ENCODE peak calls at places on chromosomes 13 and 19, in seven cellular contexts. One of them, this sample, is unnamed.

GRCh38 chr13:75308222-75308621 is 173.7 kb downstream of the TBC1D4 start:
- DNase-seq in neuronal stem cell: no peak
- DNase-seq in endodermal cell: no peak
- DNase-seq in left lung: no peak
- DNase-seq in body of pancreas: no peak
- DNase-seq in upper lobe of left lung: no peak
- DNase-seq in fibroblast of lung: peak; percentile 2
- DNase-seq in this sample: no peak

GRCh38 chr19:56142087-56142787 is 1.1 kb downstream of the ZNF444 start:
- DNase-seq in neuronal stem cell: no peak
- DNase-seq in endodermal cell: no peak
- DNase-seq in left lung: no peak
- DNase-seq in body of pancreas: peak; percentile 93
- DNase-seq in upper lobe of left lung: no peak
- DNase-seq in fibroblast of lung: no peak
- DNase-seq in this sample: no peak

GRCh38 chr13:24306632-24307031 is 2.7 kb upstream of the C1QTNF9 start:
- DNase-seq in neuronal stem cell: no peak
- DNase-seq in endodermal cell: no peak
- DNase-seq in left lung: no peak
- DNase-seq in body of pancreas: no peak
- DNase-seq in upper lobe of left lung: no peak
- DNase-seq in fibroblast of lung: peak; percentile 49
- DNase-seq in this sample: no peak

GRCh38 chr13:110507678-110508381 is 53.7 kb downstream of the RAB20 start:
- DNase-seq in neuronal stem cell: no peak
- DNase-seq in endodermal cell: no peak
- DNase-seq in left lung: no peak
- DNase-seq in body of pancreas: peak; percentile 93
- DNase-seq in upper lobe of left lung: peak; percentile 80
- DNase-seq in fibroblast of lung: no peak
- DNase-seq in this sample: no peak

GRCh38 chr19:6023085-6023682 is 45.2 kb upstream of the RANBP3 start:
- DNase-seq in neuronal stem cell: no peak
- DNase-seq in endodermal cell: no peak
- DNase-seq in left lung: peak; percentile 61
- DNase-seq in body of pancreas: no peak
- DNase-seq in upper lobe of left lung: no peak
- DNase-seq in fibroblast of lung: peak; percentile 51
- DNase-seq in this sample: no peak

GRCh38 chr13:112638157-112638750 is 50.3 kb upstream of the TUBGCP3 start:
- DNase-seq in neuronal stem cell: no peak
- DNase-seq in endodermal cell: peak; percentile 64
- DNase-seq in left lung: no peak
- DNase-seq in body of pancreas: no peak
- DNase-seq in upper lobe of left lung: no peak
- DNase-seq in fibroblast of lung: no peak
- DNase-seq in this sample: no peak

GRCh38 chr19:30070198-30070969 is 128.3 kb downstream of the URI1 start:
- DNase-seq in neuronal stem cell: peak; percentile 72
- DNase-seq in endodermal cell: peak; percentile 37
- DNase-seq in left lung: no peak
- DNase-seq in body of pancreas: no peak
- DNase-seq in upper lobe of left lung: peak; percentile 51
- DNase-seq in fibroblast of lung: no peak
- DNase-seq in this sample: no peak

GRCh38 chr19:36686365-36687213 is 823 bp upstream of the ZNF567 start:
- DNase-seq in neuronal stem cell: no peak
- DNase-seq in endodermal cell: peak; percentile 52
- DNase-seq in left lung: no peak
- DNase-seq in body of pancreas: peak; percentile 28
- DNase-seq in upper lobe of left lung: no peak
- DNase-seq in fibroblast of lung: no peak
- DNase-seq in this sample: no peak

GRCh38 chr19:50858896-50859295 is 4.2 kb downstream of the KLK3 start:
- DNase-seq in neuronal stem cell: no peak
- DNase-seq in endodermal cell: peak; percentile 80
- DNase-seq in left lung: peak; percentile 54
- DNase-seq in body of pancreas: peak; percentile 46
- DNase-seq in upper lobe of left lung: no peak
- DNase-seq in fibroblast of lung: no peak
- DNase-seq in this sample: no peak

GRCh38 chr13:37648604-37649003 is 50.0 kb upstream of the POSTN start:
- DNase-seq in neuronal stem cell: no peak
- DNase-seq in endodermal cell: no peak
- DNase-seq in left lung: no peak
- DNase-seq in body of pancreas: no peak
- DNase-seq in upper lobe of left lung: no peak
- DNase-seq in fibroblast of lung: peak; percentile 86
- DNase-seq in this sample: no peak

GRCh38 chr13:107767119-107767518 is 448.2 kb downstream of the LIG4 start:
- DNase-seq in neuronal stem cell: no peak
- DNase-seq in endodermal cell: no peak
- DNase-seq in left lung: no peak
- DNase-seq in body of pancreas: no peak
- DNase-seq in upper lobe of left lung: no peak
- DNase-seq in fibroblast of lung: no peak
- DNase-seq in this sample: no peak

GRCh38 chr19:21202865-21203494 is 61.1 kb downstream of the ZNF431 start:
- DNase-seq in neuronal stem cell: peak; percentile 50
- DNase-seq in endodermal cell: peak; percentile 75
- DNase-seq in left lung: no peak
- DNase-seq in body of pancreas: peak; percentile 20
- DNase-seq in upper lobe of left lung: no peak
- DNase-seq in fibroblast of lung: peak; percentile 5
- DNase-seq in this sample: no peak

GRCh38 chr19:8085606-8086464 is 33.3 kb downstream of the CCL25 start:
- DNase-seq in neuronal stem cell: peak; percentile 41
- DNase-seq in endodermal cell: peak; percentile 49
- DNase-seq in left lung: no peak
- DNase-seq in body of pancreas: no peak
- DNase-seq in upper lobe of left lung: no peak
- DNase-seq in fibroblast of lung: no peak
- DNase-seq in this sample: no peak

GRCh38 chr13:56198350-56198749 is 942.4 kb upstream of the PRR20A start:
- DNase-seq in neuronal stem cell: no peak
- DNase-seq in endodermal cell: no peak
- DNase-seq in left lung: no peak
- DNase-seq in body of pancreas: no peak
- DNase-seq in upper lobe of left lung: no peak
- DNase-seq in fibroblast of lung: no peak
- DNase-seq in this sample: no peak

GRCh38 chr13:40316301-40316700 is 350.1 kb downstream of the FOXO1 start:
- DNase-seq in neuronal stem cell: no peak
- DNase-seq in endodermal cell: no peak
- DNase-seq in left lung: no peak
- DNase-seq in body of pancreas: no peak
- DNase-seq in upper lobe of left lung: no peak
- DNase-seq in fibroblast of lung: no peak
- DNase-seq in this sample: no peak

GRCh38 chr19:33217881-33218280 is 7.8 kb downstream of the SLC7A10 start:
- DNase-seq in neuronal stem cell: no peak
- DNase-seq in endodermal cell: no peak
- DNase-seq in left lung: peak; percentile 57
- DNase-seq in body of pancreas: no peak
- DNase-seq in upper lobe of left lung: no peak
- DNase-seq in fibroblast of lung: no peak
- DNase-seq in this sample: no peak

GRCh38 chr19:53782698-53783097 is 41.4 kb downstream of the NLRP12 start:
- DNase-seq in neuronal stem cell: no peak
- DNase-seq in endodermal cell: peak; percentile 61
- DNase-seq in left lung: no peak
- DNase-seq in body of pancreas: no peak
- DNase-seq in upper lobe of left lung: no peak
- DNase-seq in fibroblast of lung: no peak
- DNase-seq in this sample: no peak

GRCh38 chr13:78524936-78525335 is 78.4 kb downstream of the POU4F1 start:
- DNase-seq in neuronal stem cell: no peak
- DNase-seq in endodermal cell: no peak
- DNase-seq in left lung: no peak
- DNase-seq in body of pancreas: no peak
- DNase-seq in upper lobe of left lung: no peak
- DNase-seq in fibroblast of lung: no peak
- DNase-seq in this sample: no peak

DNA sequence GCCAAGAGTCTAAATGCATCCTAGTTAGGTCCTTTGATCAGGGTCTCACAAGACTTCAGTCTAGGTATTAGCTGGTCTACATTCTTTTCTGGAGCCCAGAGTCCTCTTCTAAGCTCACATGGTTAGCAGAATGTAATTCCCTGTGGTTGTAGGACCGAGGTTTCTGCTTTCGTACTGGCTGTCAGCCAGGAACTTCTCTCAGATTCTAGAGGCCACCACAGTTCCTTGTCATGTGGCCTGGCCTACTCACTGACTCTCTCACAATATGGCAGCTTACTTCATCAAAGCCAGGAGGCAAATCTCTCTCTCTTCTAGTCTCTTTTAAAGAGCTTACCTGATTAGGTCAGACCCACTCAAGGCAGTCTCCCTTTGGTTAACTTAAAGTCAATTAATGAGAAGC is 82.9 kb downstream of the POU4F1 start:
- DNase-seq in neuronal stem cell: no peak
- DNase-seq in endodermal cell: no peak
- DNase-seq in left lung: no peak
- DNase-seq in body of pancreas: no peak
- DNase-seq in upper lobe of left lung: no peak
- DNase-seq in fibroblast of lung: no peak
- DNase-seq in this sample: no peak
- H3K9me3 ChIP-seq in neuronal stem cell: no peaks in the 10 kb centered on the region
- H3K9me3 ChIP-seq in endodermal cell: peaks cover 8% of the 10 kb centered on the region
- H3K9me3 ChIP-seq in left lung: peaks cover 13% of the 10 kb centered on the region
- H3K9me3 ChIP-seq in body of pancreas: no peaks in the 10 kb centered on the region
- H3K9me3 ChIP-seq in upper lobe of left lung: peaks cover 4% of the 10 kb centered on the region
- H3K9me3 ChIP-seq in fibroblast of lung: no peaks in the 10 kb centered on the region
- H3K9me3 ChIP-seq in this sample: no peaks in the 10 kb centered on the region

GRCh38 chr19:9370747-9371619 is 8.2 kb downstream of the ZNF177 start:
- DNase-seq in neuronal stem cell: no peak
- DNase-seq in endodermal cell: no peak
- DNase-seq in left lung: no peak
- DNase-seq in body of pancreas: no peak
- DNase-seq in upper lobe of left lung: no peak
- DNase-seq in fibroblast of lung: no peak
- DNase-seq in this sample: no peak
- H3K9me3 ChIP-seq in neuronal stem cell: peaks cover 10% of the 10 kb centered on the region
- H3K9me3 ChIP-seq in endodermal cell: peaks cover 96% of the 10 kb centered on the region
- H3K9me3 ChIP-seq in left lung: peaks cover 100% of the 10 kb centered on the region
- H3K9me3 ChIP-seq in body of pancreas: no peaks in the 10 kb centered on the region
- H3K9me3 ChIP-seq in upper lobe of left lung: peaks cover 87% of the 10 kb centered on the region
- H3K9me3 ChIP-seq in fibroblast of lung: no peaks in the 10 kb centered on the region
- H3K9me3 ChIP-seq in this sample: peaks cover 14% of the 10 kb centered on the region

GRCh38 chr19:58549664-58550361 is 5.1 kb downstream of the CHMP2A start:
- DNase-seq in neuronal stem cell: no peak
- DNase-seq in endodermal cell: no peak
- DNase-seq in left lung: no peak
- DNase-seq in body of pancreas: no peak
- DNase-seq in upper lobe of left lung: no peak
- DNase-seq in fibroblast of lung: no peak
- DNase-seq in this sample: no peak

GRCh38 chr19:58548859-58549663 is 5.2 kb downstream of the TRIM28 start:
- DNase-seq in neuronal stem cell: no peak
- DNase-seq in endodermal cell: no peak
- DNase-seq in left lung: no peak
- DNase-seq in body of pancreas: peak; percentile 11
- DNase-seq in upper lobe of left lung: peak; percentile 60
- DNase-seq in fibroblast of lung: no peak
- DNase-seq in this sample: no peak

GRCh38 chr19:58545286-58546068 is 1.6 kb downstream of the TRIM28 start:
- DNase-seq in neuronal stem cell: no peak
- DNase-seq in endodermal cell: peak; percentile 52
- DNase-seq in left lung: no peak
- DNase-seq in body of pancreas: no peak
- DNase-seq in upper lobe of left lung: no peak
- DNase-seq in fibroblast of lung: no peak
- DNase-seq in this sample: no peak

GRCh38 chr19:58546131-58546530 is 2.3 kb downstream of the TRIM28 start:
- DNase-seq in neuronal stem cell: no peak
- DNase-seq in endodermal cell: peak; percentile 50
- DNase-seq in left lung: no peak
- DNase-seq in body of pancreas: no peak
- DNase-seq in upper lobe of left lung: no peak
- DNase-seq in fibroblast of lung: no peak
- DNase-seq in this sample: no peak

DNA sequence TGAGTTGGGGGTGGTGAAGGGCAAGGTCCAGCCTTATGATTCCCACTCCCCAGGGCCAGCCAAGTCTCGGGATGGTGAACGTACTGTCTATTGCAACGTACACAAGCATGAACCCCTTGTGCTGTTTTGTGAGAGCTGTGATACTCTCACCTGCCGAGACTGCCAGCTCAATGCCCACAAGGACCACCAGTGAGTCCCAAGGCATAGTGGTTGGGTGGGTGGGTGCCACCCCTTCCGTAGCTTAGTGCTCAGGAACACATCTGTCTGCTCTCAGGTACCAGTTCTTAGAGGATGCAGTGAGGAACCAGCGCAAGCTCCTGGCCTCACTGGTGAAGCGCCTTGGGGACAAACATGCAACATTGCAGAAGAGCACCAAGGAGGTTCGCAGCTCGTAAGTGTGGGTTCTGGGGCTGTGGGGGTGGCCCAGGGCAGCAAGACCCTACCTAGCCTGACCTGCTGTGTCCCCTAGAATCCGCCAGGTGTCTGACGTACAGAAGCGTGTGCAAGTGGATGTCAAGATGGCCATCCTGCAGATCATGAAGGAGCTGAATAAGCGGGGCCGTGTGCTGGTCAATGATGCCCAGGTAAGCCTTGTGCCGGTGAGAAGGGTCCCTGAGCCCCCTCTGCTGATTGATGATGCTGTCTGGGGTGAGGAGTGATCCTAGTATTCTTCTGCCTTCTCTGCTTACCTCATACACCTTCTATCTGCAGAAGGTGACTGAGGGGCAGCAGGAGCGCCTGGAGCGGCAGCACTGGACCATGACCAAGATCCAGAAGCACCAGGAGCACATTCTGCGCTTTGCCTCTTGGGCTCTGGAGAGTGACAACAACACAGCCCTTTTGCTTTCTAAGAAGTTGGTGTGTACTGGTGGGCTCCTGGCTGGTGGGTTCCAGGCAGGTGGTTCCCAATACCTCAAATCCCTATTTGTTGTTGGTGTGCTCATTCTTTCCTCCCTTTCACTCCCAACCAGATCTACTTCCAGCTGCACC is 3.8 kb downstream of the TRIM28 start:
- DNase-seq in neuronal stem cell: no peak
- DNase-seq in endodermal cell: no peak
- DNase-seq in left lung: no peak
- DNase-seq in body of pancreas: no peak
- DNase-seq in upper lobe of left lung: no peak
- DNase-seq in fibroblast of lung: no peak
- DNase-seq in this sample: no peak
- H3K9me3 ChIP-seq in neuronal stem cell: peaks cover 2% of the 10 kb centered on the region
- H3K9me3 ChIP-seq in endodermal cell: no peaks in the 10 kb centered on the region
- H3K9me3 ChIP-seq in left lung: no peaks in the 10 kb centered on the region
- H3K9me3 ChIP-seq in body of pancreas: no peaks in the 10 kb centered on the region
- H3K9me3 ChIP-seq in upper lobe of left lung: no peaks in the 10 kb centered on the region
- H3K9me3 ChIP-seq in fibroblast of lung: no peaks in the 10 kb centered on the region
- H3K9me3 ChIP-seq in this sample: no peaks in the 10 kb centered on the region

DNA sequence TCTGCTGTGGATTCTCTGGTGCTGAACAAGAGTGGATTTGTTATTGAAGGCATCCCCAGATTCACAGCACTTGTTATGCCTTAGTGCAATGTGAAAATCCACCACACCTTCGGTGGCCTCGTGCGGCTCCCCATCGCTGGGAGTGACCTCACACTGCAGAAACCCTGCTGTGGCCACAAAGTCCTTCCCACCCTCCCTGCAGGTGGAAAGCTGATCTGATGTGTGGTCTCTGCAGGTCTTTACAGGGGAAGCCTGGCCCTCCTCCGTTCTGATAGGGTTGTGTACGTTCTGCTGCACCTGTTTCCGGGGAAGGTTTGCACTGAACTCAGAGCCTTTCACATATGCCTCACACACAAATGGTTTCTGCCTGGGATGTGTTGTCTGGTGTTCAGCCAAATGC is 5.0 kb downstream of the ZNF792 start:
- DNase-seq in neuronal stem cell: no peak
- DNase-seq in endodermal cell: no peak
- DNase-seq in left lung: no peak
- DNase-seq in body of pancreas: no peak
- DNase-seq in upper lobe of left lung: no peak
- DNase-seq in fibroblast of lung: no peak
- DNase-seq in this sample: no peak
- H3K9me3 ChIP-seq in neuronal stem cell: peaks cover 39% of the 10 kb centered on the region
- H3K9me3 ChIP-seq in endodermal cell: peaks cover 84% of the 10 kb centered on the region
- H3K9me3 ChIP-seq in left lung: peaks cover 74% of the 10 kb centered on the region
- H3K9me3 ChIP-seq in body of pancreas: no peaks in the 10 kb centered on the region
- H3K9me3 ChIP-seq in upper lobe of left lung: peaks cover 67% of the 10 kb centered on the region
- H3K9me3 ChIP-seq in fibroblast of lung: peaks cover 14% of the 10 kb centered on the region
- H3K9me3 ChIP-seq in this sample: peaks cover 61% of the 10 kb centered on the region

This sample was measured in T-helper 17 cell.